ENCODE peak calls at places on chromosomes 12 and 14, in six cellular contexts. One of them, this sample, is unnamed.

GRCh38 chr12:12461923-12462315 is 100.7 kb downstream of the DUSP16 start:
- DNase-seq in myocyte: no peak
- DNase-seq in A549: no peak
- DNase-seq in IMR-90: no peak
- DNase-seq in kidney glomerular epithelial cell: no peak
- DNase-seq in neuronal stem cell: no peak
- DNase-seq in this sample: no peak

GRCh38 chr12:92973614-92974013 is 44.5 kb upstream of the EEA1 start:
- DNase-seq in A549: peak; percentile 62
- DNase-seq in kidney glomerular epithelial cell: peak; percentile 9
- DNase-seq in neuronal stem cell: no peak
- DNase-seq in IMR-90: peak; percentile 90
- DNase-seq in myocyte: no peak
- DNase-seq in this sample: peak; percentile 64

GRCh38 chr14:54348001-54348611 is 48.7 kb upstream of the CDKN3 start:
- DNase-seq in kidney glomerular epithelial cell: peak; percentile 58
- DNase-seq in IMR-90: peak; percentile 47
- DNase-seq in neuronal stem cell: peak; percentile 69
- DNase-seq in myocyte: peak; percentile 77
- DNase-seq in A549: peak; percentile 51
- DNase-seq in this sample: peak; percentile 59

GRCh38 chr14:68401320-68401719 is 391.5 kb downstream of the ZFP36L1 start:
- DNase-seq in kidney glomerular epithelial cell: no peak
- DNase-seq in A549: no peak
- DNase-seq in myocyte: no peak
- DNase-seq in IMR-90: peak; percentile 34
- DNase-seq in neuronal stem cell: no peak
- DNase-seq in this sample: no peak

GRCh38 chr12:112408621-112409020 is 784 bp downstream of the RPL6 start:
- DNase-seq in neuronal stem cell: no peak
- DNase-seq in IMR-90: no peak
- DNase-seq in kidney glomerular epithelial cell: no peak
- DNase-seq in A549: no peak
- DNase-seq in myocyte: no peak
- DNase-seq in this sample: no peak

GRCh38 chr12:77202457-77203060 is 137.2 kb upstream of the E2F7 start:
- DNase-seq in myocyte: no peak
- DNase-seq in kidney glomerular epithelial cell: no peak
- DNase-seq in IMR-90: no peak
- DNase-seq in A549: no peak
- DNase-seq in neuronal stem cell: no peak
- DNase-seq in this sample: peak; percentile 10

GRCh38 chr12:105378821-105379400 is 48.4 kb downstream of the C12orf75 start:
- DNase-seq in neuronal stem cell: no peak
- DNase-seq in IMR-90: no peak
- DNase-seq in A549: peak; percentile 48
- DNase-seq in myocyte: peak; percentile 31
- DNase-seq in kidney glomerular epithelial cell: no peak
- DNase-seq in this sample: peak; percentile 27

GRCh38 chr12:10366875-10367274 is 23.0 kb downstream of the KLRK1 start:
- DNase-seq in kidney glomerular epithelial cell: peak; percentile 7
- DNase-seq in IMR-90: no peak
- DNase-seq in A549: peak; percentile 70
- DNase-seq in neuronal stem cell: no peak
- DNase-seq in myocyte: peak; percentile 59
- DNase-seq in this sample: peak; percentile 50

GRCh38 chr14:99514552-99515300 is 33.5 kb downstream of the CCNK start:
- DNase-seq in neuronal stem cell: no peak
- DNase-seq in kidney glomerular epithelial cell: no peak
- DNase-seq in A549: no peak
- DNase-seq in IMR-90: no peak
- DNase-seq in myocyte: no peak
- DNase-seq in this sample: no peak

GRCh38 chr12:104365921-104366410 is 62.4 kb downstream of the EID3 start:
- DNase-seq in kidney glomerular epithelial cell: no peak
- DNase-seq in myocyte: no peak
- DNase-seq in IMR-90: no peak
- DNase-seq in A549: no peak
- DNase-seq in neuronal stem cell: no peak
- DNase-seq in this sample: no peak

GRCh38 chr12:41512531-41512930 is 324.4 kb downstream of the PDZRN4 start:
- DNase-seq in A549: no peak
- DNase-seq in kidney glomerular epithelial cell: no peak
- DNase-seq in IMR-90: no peak
- DNase-seq in neuronal stem cell: no peak
- DNase-seq in myocyte: no peak
- DNase-seq in this sample: no peak

GRCh38 chr12:96587691-96588090 is 98.3 kb downstream of the CFAP54 start:
- DNase-seq in IMR-90: peak; percentile 22
- DNase-seq in neuronal stem cell: no peak
- DNase-seq in myocyte: peak; percentile 26
- DNase-seq in A549: no peak
- DNase-seq in kidney glomerular epithelial cell: no peak
- DNase-seq in this sample: peak; percentile 15

GRCh38 chr12:125124320-125124966 is 59.2 kb downstream of the AACS start:
- DNase-seq in kidney glomerular epithelial cell: no peak
- DNase-seq in myocyte: no peak
- DNase-seq in IMR-90: no peak
- DNase-seq in A549: no peak
- DNase-seq in neuronal stem cell: no peak
- DNase-seq in this sample: no peak

GRCh38 chr12:50924131-50924438 is 28.3 kb upstream of the HIGD1C start:
- DNase-seq in kidney glomerular epithelial cell: peak; percentile 32
- DNase-seq in IMR-90: no peak
- DNase-seq in myocyte: no peak
- DNase-seq in neuronal stem cell: no peak
- DNase-seq in A549: no peak
- DNase-seq in this sample: no peak

GRCh38 chr12:24087294-24087693 is 137.8 kb upstream of the SOX5 start:
- DNase-seq in A549: no peak
- DNase-seq in kidney glomerular epithelial cell: no peak
- DNase-seq in IMR-90: no peak
- DNase-seq in neuronal stem cell: no peak
- DNase-seq in myocyte: no peak
- DNase-seq in this sample: no peak

GRCh38 chr14:34502826-34503225 is 36.7 kb downstream of the EAPP start:
- DNase-seq in kidney glomerular epithelial cell: no peak
- DNase-seq in neuronal stem cell: no peak
- DNase-seq in IMR-90: peak; percentile 49
- DNase-seq in A549: no peak
- DNase-seq in myocyte: no peak
- DNase-seq in this sample: peak; percentile 33

GRCh38 chr14:102925646-102926045 is 3.2 kb downstream of the AMN start:
- DNase-seq in kidney glomerular epithelial cell: no peak
- DNase-seq in IMR-90: no peak
- DNase-seq in myocyte: no peak
- DNase-seq in A549: no peak
- DNase-seq in neuronal stem cell: no peak
- DNase-seq in this sample: no peak

GRCh38 chr12:68611094-68611818 is 557 bp downstream of the RAP1B start:
- DNase-seq in IMR-90: peak; percentile 60
- DNase-seq in kidney glomerular epithelial cell: peak; percentile 45
- DNase-seq in neuronal stem cell: peak; percentile 18
- DNase-seq in A549: peak; percentile 52
- DNase-seq in myocyte: peak; percentile 68
- DNase-seq in this sample: peak; percentile 59

GRCh38 chr12:112005419-112006395 is 7.3 kb downstream of the TMEM116 start:
- DNase-seq in myocyte: no peak
- DNase-seq in IMR-90: peak; percentile 46
- DNase-seq in neuronal stem cell: no peak
- DNase-seq in kidney glomerular epithelial cell: no peak
- DNase-seq in A549: peak; percentile 57
- DNase-seq in this sample: peak; percentile 18

GRCh38 chr14:91997492-91997891 is 42.4 kb downstream of the TRIP11 start:
- DNase-seq in IMR-90: peak; percentile 28
- DNase-seq in neuronal stem cell: no peak
- DNase-seq in myocyte: no peak
- DNase-seq in A549: no peak
- DNase-seq in kidney glomerular epithelial cell: no peak
- DNase-seq in this sample: no peak

GRCh38 chr14:35387713-35388579 is 16.6 kb downstream of the NFKBIA start:
- DNase-seq in IMR-90: no peak
- DNase-seq in myocyte: no peak
- DNase-seq in kidney glomerular epithelial cell: no peak
- DNase-seq in A549: no peak
- DNase-seq in neuronal stem cell: no peak
- DNase-seq in this sample: no peak

GRCh38 chr12:25249951-25250738 is 584 bp downstream of the KRAS start:
- DNase-seq in myocyte: peak; percentile 29
- DNase-seq in neuronal stem cell: peak; percentile 27
- DNase-seq in IMR-90: peak; percentile 20
- DNase-seq in A549: peak; percentile 32
- DNase-seq in kidney glomerular epithelial cell: peak; percentile 33
- DNase-seq in this sample: peak; percentile 37

GRCh38 chr14:67319142-67319541 is 40.5 kb downstream of the ATP6V1D start:
- DNase-seq in myocyte: peak; percentile 79
- DNase-seq in A549: no peak
- DNase-seq in IMR-90: peak; percentile 46
- DNase-seq in kidney glomerular epithelial cell: no peak
- DNase-seq in neuronal stem cell: no peak
- DNase-seq in this sample: peak; percentile 15

GRCh38 chr14:34302654-34303053 is 159.4 kb downstream of the SPTSSA start:
- DNase-seq in kidney glomerular epithelial cell: no peak
- DNase-seq in IMR-90: no peak
- DNase-seq in neuronal stem cell: no peak
- DNase-seq in A549: no peak
- DNase-seq in myocyte: peak; percentile 49
- DNase-seq in this sample: no peak

GRCh38 chr12:104506691-104507401 is 50.1 kb downstream of the CHST11 start:
- DNase-seq in myocyte: no peak
- DNase-seq in kidney glomerular epithelial cell: no peak
- DNase-seq in IMR-90: no peak
- DNase-seq in A549: no peak
- DNase-seq in neuronal stem cell: no peak
- DNase-seq in this sample: no peak

GRCh38 chr12:120783197-120783596 is 57.6 kb downstream of the ACADS start:
- DNase-seq in myocyte: no peak
- DNase-seq in kidney glomerular epithelial cell: no peak
- DNase-seq in A549: no peak
- DNase-seq in IMR-90: peak; percentile 87
- DNase-seq in neuronal stem cell: no peak
- DNase-seq in this sample: peak; percentile 72

GRCh38 chr12:124995200-124995961 is 1.9 kb downstream of the BRI3BP start:
- DNase-seq in A549: no peak
- DNase-seq in IMR-90: no peak
- DNase-seq in myocyte: no peak
- DNase-seq in kidney glomerular epithelial cell: no peak
- DNase-seq in neuronal stem cell: no peak
- DNase-seq in this sample: no peak

GRCh38 chr14:100065161-100065871 is at the start of gene EVL:
- DNase-seq in myocyte: no peak
- DNase-seq in A549: no peak
- DNase-seq in neuronal stem cell: no peak
- DNase-seq in kidney glomerular epithelial cell: no peak
- DNase-seq in IMR-90: no peak
- DNase-seq in this sample: no peak

GRCh38 chr12:33488036-33488435 is 48.4 kb upstream of the SYT10 start:
- DNase-seq in neuronal stem cell: no peak
- DNase-seq in A549: peak; percentile 3
- DNase-seq in myocyte: no peak
- DNase-seq in IMR-90: no peak
- DNase-seq in kidney glomerular epithelial cell: no peak
- DNase-seq in this sample: no peak

GRCh38 chr12:49293056-49293956 is 1.6 kb upstream of the PRPH start:
- DNase-seq in IMR-90: no peak
- DNase-seq in A549: no peak
- DNase-seq in kidney glomerular epithelial cell: no peak
- DNase-seq in neuronal stem cell: no peak
- DNase-seq in myocyte: no peak
- DNase-seq in this sample: no peak

GRCh38 chr14:92471919-92472318 is 41.7 kb upstream of the RIN3 start:
- DNase-seq in IMR-90: peak; percentile 93
- DNase-seq in kidney glomerular epithelial cell: peak; percentile 62
- DNase-seq in neuronal stem cell: no peak
- DNase-seq in A549: peak; percentile 79
- DNase-seq in myocyte: peak; percentile 8
- DNase-seq in this sample: peak; percentile 90

GRCh38 chr12:102917026-102917787 is at the start of gene PAH:
- DNase-seq in kidney glomerular epithelial cell: no peak
- DNase-seq in IMR-90: no peak
- DNase-seq in myocyte: no peak
- DNase-seq in neuronal stem cell: peak; percentile 23
- DNase-seq in A549: no peak
- DNase-seq in this sample: peak; percentile 1

GRCh38 chr12:58765653-58766554 is 154.4 kb downstream of the LRIG3 start:
- DNase-seq in kidney glomerular epithelial cell: no peak
- DNase-seq in A549: peak; percentile 76
- DNase-seq in IMR-90: peak; percentile 59
- DNase-seq in neuronal stem cell: no peak
- DNase-seq in myocyte: peak; percentile 36
- DNase-seq in this sample: no peak

GRCh38 chr14:78863143-78863542 is 693.0 kb downstream of the NRXN3 start:
- DNase-seq in myocyte: peak; percentile 32
- DNase-seq in kidney glomerular epithelial cell: peak; percentile 7
- DNase-seq in IMR-90: peak; percentile 43
- DNase-seq in neuronal stem cell: peak; percentile 68
- DNase-seq in A549: peak; percentile 12
- DNase-seq in this sample: peak; percentile 47

GRCh38 chr12:108996320-108996719 is 24.5 kb downstream of the SVOP start:
- DNase-seq in neuronal stem cell: no peak
- DNase-seq in kidney glomerular epithelial cell: no peak
- DNase-seq in IMR-90: no peak
- DNase-seq in A549: no peak
- DNase-seq in myocyte: no peak
- DNase-seq in this sample: no peak

GRCh38 chr12:68478516-68479260 is 132.0 kb upstream of the RAP1B start:
- DNase-seq in myocyte: no peak
- DNase-seq in IMR-90: no peak
- DNase-seq in neuronal stem cell: no peak
- DNase-seq in A549: no peak
- DNase-seq in kidney glomerular epithelial cell: no peak
- DNase-seq in this sample: no peak

GRCh38 chr12:12661086-12661485 is 34.9 kb downstream of the GPR19 start:
- DNase-seq in kidney glomerular epithelial cell: peak; percentile 36
- DNase-seq in neuronal stem cell: no peak
- DNase-seq in IMR-90: peak; percentile 76
- DNase-seq in A549: no peak
- DNase-seq in myocyte: peak; percentile 41
- DNase-seq in this sample: peak; percentile 79

This sample was measured in EL.